ENCODE peak calls at places on chromosomes 3 and 15, in eight cellular contexts. O is left lung; Q is activated B cell treated with CpG ODN at 0.5 μM for 24 hours; W is RWPE1; V is nucleus accumbens; X is GM20000; T is CD8-positive, alpha-beta memory T cell; A is choroid plexus epithelial cell. U is an unnamed sample.

GRCh38 chr15:90915808-90916440 is 12.8 kb downstream of the MAN2A2 start:
- DNase-seq in O (peak), Q (no peak), W (no peak), V (peak), X (no peak), T (no peak), A (peak), U (no peak)

GRCh38 chr3:185129051-185129450 is 23.8 kb downstream of the C3orf70 start:
- DNase-seq in O (no peak), Q (no peak), W (no peak), V (no peak), X (no peak), T (no peak), A (no peak), U (no peak)

GRCh38 chr15:87489902-87490301 is 766.6 kb downstream of the NTRK3 start:
- DNase-seq in O (no peak), Q (no peak), W (no peak), V (no peak), X (no peak), T (no peak), A (no peak), U (no peak)

GRCh38 chr3:149832086-149832485 is 19.1 kb downstream of the RNF13 start:
- DNase-seq in O (no peak), Q (no peak), W (no peak), V (no peak), X (no peak), T (no peak), A (peak), U (no peak)

GRCh38 chr3:36944641-36945270 is at the start of gene TRANK1:
- DNase-seq in O (peak), Q (peak), W (peak), V (peak), X (peak), T (peak), A (peak), U (peak)

GRCh38 chr3:108645364-108645763 is 55.8 kb downstream of the DZIP3 start:
- DNase-seq in O (no peak), Q (no peak), W (no peak), V (no peak), X (no peak), T (no peak), A (no peak), U (no peak)

GRCh38 chr3:159865042-159865579 is 123.5 kb upstream of the IL12A start:
- DNase-seq in O (no peak), Q (no peak), W (no peak), V (no peak), X (no peak), T (no peak), A (peak), U (no peak)

GRCh38 chr3:64039972-64040733 is 16.9 kb upstream of the PSMD6 start:
- DNase-seq in O (no peak), Q (no peak), W (no peak), V (no peak), X (no peak), T (no peak), A (no peak), U (no peak)

GRCh38 chr3:44584646-44585501 is at the start of gene ZNF660:
- DNase-seq in O (peak), Q (peak), W (no peak), V (peak), X (peak), T (no peak), A (peak), U (no peak)

GRCh38 chr3:7707192-7707591 is 794.4 kb upstream of the LMCD1 start:
- DNase-seq in O (no peak), Q (no peak), W (no peak), V (no peak), X (no peak), T (no peak), A (no peak), U (no peak)

GRCh38 chr3:183098538-183099025 is 714 bp downstream of the MCCC1 start:
- DNase-seq in O (no peak), Q (no peak), W (no peak), V (no peak), X (peak), T (no peak), A (no peak), U (no peak)

GRCh38 chr15:80825361-80826030 is 46.3 kb downstream of the CEMIP start:
- DNase-seq in O (no peak), Q (no peak), W (no peak), V (no peak), X (no peak), T (no peak), A (peak), U (no peak)

GRCh38 chr3:12034440-12034839 is 30.3 kb downstream of the SYN2 start:
- DNase-seq in O (no peak), Q (no peak), W (no peak), V (no peak), X (no peak), T (no peak), A (no peak), U (no peak)

GRCh38 chr3:184305577-184305976 is 6.5 kb downstream of the PSMD2 start:
- DNase-seq in O (no peak), Q (no peak), W (no peak), V (no peak), X (no peak), T (no peak), A (peak), U (no peak)

GRCh38 chr15:68776477-68777270 is 44.0 kb downstream of the ANP32A start:
- DNase-seq in O (no peak), Q (no peak), W (no peak), V (no peak), X (no peak), T (no peak), A (no peak), U (no peak)

GRCh38 chr15:45456212-45457106 is 66.1 kb downstream of the SLC30A4 start:
- DNase-seq in O (peak), Q (no peak), W (peak), V (peak), X (peak), T (no peak), A (peak), U (peak)

GRCh38 chr3:27423463-27423862 is 54.3 kb upstream of the NEK10 start:
- DNase-seq in O (no peak), Q (no peak), W (peak), V (no peak), X (no peak), T (no peak), A (peak), U (no peak)

GRCh38 chr15:39589815-39590644 is 9.2 kb downstream of the THBS1 start:
- DNase-seq in O (no peak), Q (no peak), W (no peak), V (no peak), X (no peak), T (no peak), A (no peak), U (no peak)

GRCh38 chr3:159764211-159765024 is 224.2 kb upstream of the IL12A start:
- DNase-seq in O (peak), Q (no peak), W (peak), V (peak), X (peak), T (no peak), A (peak), U (no peak)

GRCh38 chr3:187027531-187027936 is 97.2 kb downstream of the ST6GAL1 start:
- DNase-seq in O (no peak), Q (no peak), W (no peak), V (no peak), X (no peak), T (peak), A (no peak), U (peak)

GRCh38 chr3:151905647-151906046 is 32.2 kb downstream of the SUCNR1 start:
- DNase-seq in O (no peak), Q (no peak), W (no peak), V (no peak), X (no peak), T (no peak), A (no peak), U (no peak)

GRCh38 chr15:51093488-51093864 is 1.2 kb downstream of the TNFAIP8L3 start:
- DNase-seq in O (no peak), Q (no peak), W (no peak), V (no peak), X (peak), T (no peak), A (no peak), U (no peak)

GRCh38 chr15:88803241-88803919 is at the start of gene ACAN:
- DNase-seq in O (peak), Q (no peak), W (no peak), V (no peak), X (no peak), T (no peak), A (no peak), U (no peak)

GRCh38 chr3:189169728-189170127 is 2.0 kb upstream of the TPRG1 start:
- DNase-seq in O (no peak), Q (no peak), W (no peak), V (no peak), X (no peak), T (no peak), A (no peak), U (no peak)

GRCh38 chr15:31149987-31150386 is 48.5 kb upstream of the TRPM1 start:
- DNase-seq in O (no peak), Q (no peak), W (no peak), V (no peak), X (no peak), T (no peak), A (no peak), U (no peak)

GRCh38 chr3:177713921-177714900 is 516.9 kb upstream of the TBL1XR1 start:
- DNase-seq in O (no peak), Q (no peak), W (no peak), V (no peak), X (no peak), T (no peak), A (no peak), U (no peak)

U was measured in CD4-positive, alpha-beta T cell.